ENCODE peak calls at places on chromosomes 12 and 14, in ten cellular contexts. G, Y, F, D, L, S, A, J, O and U are unnamed samples.

GRCh38 chr14:23750357-23750756 is 114.2 kb downstream of the DHRS2 start:
- DNase-seq in G (no peak), Y (no peak), F (no peak), D (no peak), L (no peak), S (no peak), A (no peak), J (no peak), O (no peak), U (no peak)

GRCh38 chr12:49961111-49961922 is at the start of gene AQP5:
- DNase-seq in G (no peak), Y (no peak), F (no peak), D (no peak), L (no peak), S (no peak), A (peak; percentile 40), J (no peak), O (no peak), U (no peak)

GRCh38 chr14:77265561-77266335 is 5.3 kb downstream of the NGB start:
- DNase-seq in G (no peak), Y (no peak), F (no peak), D (no peak), L (no peak), S (no peak), A (no peak), J (no peak), O (no peak), U (no peak)

GRCh38 chr14:55102141-55102547 is 26.9 kb upstream of the LGALS3 start:
- DNase-seq in G (peak; percentile 94), Y (peak; percentile 68), F (peak; percentile 98), D (no peak), L (peak; percentile 51), S (peak; percentile 76), A (no peak), J (peak; percentile 53), O (peak; percentile 98), U (peak; percentile 12)

GRCh38 chr12:51388066-51388799 is 3.0 kb downstream of the GALNT6 start:
- DNase-seq in G (no peak), Y (no peak), F (peak; percentile 86), D (no peak), L (no peak), S (no peak), A (no peak), J (no peak), O (peak; percentile 82), U (no peak)

GRCh38 chr12:162467-163307 is 51.3 kb downstream of the SLC6A12 start:
- DNase-seq in G (peak; percentile 46), Y (no peak), F (peak; percentile 24), D (no peak), L (no peak), S (no peak), A (no peak), J (no peak), O (peak; percentile 29), U (no peak)

GRCh38 chr12:130184531-130185090 is 22.3 kb downstream of the FZD10 start:
- DNase-seq in G (no peak), Y (no peak), F (no peak), D (no peak), L (no peak), S (no peak), A (no peak), J (no peak), O (no peak), U (no peak)

GRCh38 chr12:122875590-122876220 is 20.2 kb downstream of the VPS37B start:
- DNase-seq in G (peak; percentile 33), Y (no peak), F (no peak), D (no peak), L (no peak), S (no peak), A (no peak), J (no peak), O (no peak), U (no peak)

GRCh38 chr12:84822541-84822940 is 90.1 kb downstream of the SLC6A15 start:
- DNase-seq in G (no peak), Y (no peak), F (peak; percentile 13), D (no peak), L (peak; percentile 25), S (peak; percentile 48), A (no peak), J (no peak), O (peak; percentile 2), U (no peak)

GRCh38 chr12:65306603-65307501 is 28.4 kb downstream of the MSRB3 start:
- DNase-seq in G (peak; percentile 27), Y (peak; percentile 81), F (peak; percentile 78), D (no peak), L (peak; percentile 56), S (peak; percentile 78), A (peak; percentile 84), J (peak; percentile 19), O (peak; percentile 72), U (peak; percentile 37)

GRCh38 chr12:27645671-27646070 is 50.6 kb upstream of the REP15 start:
- DNase-seq in G (no peak), Y (no peak), F (no peak), D (no peak), L (no peak), S (no peak), A (no peak), J (no peak), O (no peak), U (no peak)

GRCh38 chr12:115452751-115453281 is 768.8 kb upstream of the TBX3 start:
- DNase-seq in G (no peak), Y (no peak), F (no peak), D (no peak), L (no peak), S (no peak), A (no peak), J (no peak), O (no peak), U (no peak)

GRCh38 chr12:40222247-40222646 is 2.5 kb upstream of the LRRK2 start:
- DNase-seq in G (no peak), Y (no peak), F (peak; percentile 32), D (no peak), L (no peak), S (no peak), A (no peak), J (no peak), O (no peak), U (no peak)

GRCh38 chr14:93745603-93746273 is 42.5 kb downstream of the PRIMA1 start:
- DNase-seq in G (no peak), Y (no peak), F (no peak), D (no peak), L (no peak), S (no peak), A (peak; percentile 30), J (no peak), O (no peak), U (no peak)

GRCh38 chr12:116361404-116362223 is 84.1 kb upstream of the MED13L start:
- DNase-seq in G (peak; percentile 53), Y (no peak), F (no peak), D (no peak), L (no peak), S (no peak), A (no peak), J (no peak), O (no peak), U (no peak)

GRCh38 chr12:93911436-93911835 is 234.3 kb downstream of the CRADD start:
- DNase-seq in G (no peak), Y (no peak), F (no peak), D (no peak), L (no peak), S (no peak), A (no peak), J (no peak), O (no peak), U (no peak)

GRCh38 chr14:100584056-100585031 is 2.9 kb downstream of the BEGAIN start:
- DNase-seq in G (no peak), Y (no peak), F (no peak), D (no peak), L (no peak), S (no peak), A (no peak), J (no peak), O (no peak), U (no peak)

GRCh38 chr12:50050410-50051280 is 6.8 kb upstream of the ASIC1 start:
- DNase-seq in G (no peak), Y (no peak), F (no peak), D (no peak), L (no peak), S (no peak), A (peak; percentile 49), J (peak; percentile 71), O (peak; percentile 12), U (no peak)

GRCh38 chr14:53954551-53955233 is 1.9 kb downstream of the BMP4 start:
- DNase-seq in G (no peak), Y (peak; percentile 8), F (peak; percentile 60), D (no peak), L (no peak), S (peak; percentile 10), A (peak; percentile 27), J (no peak), O (peak; percentile 60), U (no peak)

GRCh38 chr14:95294834-95295599 is 24.7 kb downstream of the CLMN start:
- DNase-seq in G (no peak), Y (no peak), F (no peak), D (no peak), L (peak; percentile 3), S (peak; percentile 32), A (no peak), J (no peak), O (peak; percentile 56), U (no peak)

GRCh38 chr14:100153560-100153959 is 5.9 kb downstream of the DEGS2 start:
- DNase-seq in G (no peak), Y (no peak), F (no peak), D (no peak), L (no peak), S (no peak), A (no peak), J (no peak), O (no peak), U (no peak)

GRCh38 chr14:75871181-75871880 is 110.5 kb downstream of the TGFB3 start:
- DNase-seq in G (no peak), Y (peak; percentile 39), F (no peak), D (no peak), L (peak; percentile 20), S (no peak), A (no peak), J (no peak), O (peak; percentile 25), U (no peak)

GRCh38 chr14:29799718-29800117 is 127.9 kb downstream of the PRKD1 start:
- DNase-seq in G (no peak), Y (no peak), F (no peak), D (no peak), L (no peak), S (no peak), A (no peak), J (no peak), O (no peak), U (no peak)

GRCh38 chr14:91078095-91078737 is 17.8 kb upstream of the RPS6KA5 start:
- DNase-seq in G (no peak), Y (no peak), F (no peak), D (peak; percentile 33), L (no peak), S (no peak), A (no peak), J (no peak), O (no peak), U (no peak)

GRCh38 chr12:6873094-6874006 is at the start of gene SPSB2:
- DNase-seq in G (peak; percentile 100), Y (peak; percentile 96), F (peak; percentile 95), D (peak; percentile 96), L (peak; percentile 71), S (peak; percentile 93), A (peak; percentile 100), J (peak; percentile 95), O (peak; percentile 93), U (peak; percentile 91)

GRCh38 chr12:6476496-6476895 is 6.0 kb upstream of the VAMP1 start:
- DNase-seq in G (no peak), Y (peak; percentile 33), F (peak; percentile 85), D (no peak), L (peak; percentile 63), S (peak; percentile 58), A (no peak), J (peak; percentile 89), O (peak; percentile 92), U (peak; percentile 24)

GRCh38 chr12:5485471-5485870 is 53.6 kb downstream of the NTF3 start:
- DNase-seq in G (no peak), Y (no peak), F (no peak), D (no peak), L (no peak), S (no peak), A (no peak), J (no peak), O (no peak), U (no peak)

GRCh38 chr12:10939163-10939562 is at the start of gene TAS2R14:
- DNase-seq in G (no peak), Y (no peak), F (no peak), D (no peak), L (no peak), S (no peak), A (no peak), J (no peak), O (no peak), U (no peak)